ENCODE peak calls at places on chromosomes 3 and 15, in nine cellular contexts. J is cardiac muscle cell, W is GM10248, E is psoas muscle, O is body of pancreas, S is nephron progenitor cell, I is PC-9, U is fibroblast of the aortic adventitia, N is H1. B is an unnamed sample.

GRCh38 chr3:185699927-185700326 is 113.8 kb downstream of the SENP2 start:
- DNase-seq in J (no peak), W (no peak), E (no peak), O (no peak), S (no peak), I (no peak), U (no peak), N (no peak), B (no peak)

GRCh38 chr3:131568460-131568859 is 65.7 kb upstream of the MRPL3 start:
- DNase-seq in J (peak; percentile 17), W (no peak), E (no peak), O (no peak), S (no peak), I (no peak), U (no peak), N (no peak), B (no peak)

GRCh38 chr3:141972394-141972793 is 96.0 kb downstream of the ATP1B3 start:
- DNase-seq in J (no peak), W (no peak), E (no peak), O (no peak), S (no peak), I (no peak), U (no peak), N (no peak), B (no peak)

GRCh38 chr3:53842436-53843194 is 3.6 kb downstream of the CHDH start:
- DNase-seq in J (peak; percentile 27), W (no peak), E (no peak), O (peak; percentile 96), S (no peak), I (no peak), U (no peak), N (no peak), B (peak; percentile 36)

GRCh38 chr3:87206070-87206469 is 21.0 kb upstream of the CHMP2B start:
- DNase-seq in J (no peak), W (no peak), E (no peak), O (no peak), S (no peak), I (peak; percentile 30), U (peak; percentile 85), N (no peak), B (no peak)

GRCh38 chr15:84869510-84869909 is 15.0 kb upstream of the SLC28A1 start:
- DNase-seq in J (no peak), W (no peak), E (no peak), O (no peak), S (no peak), I (no peak), U (no peak), N (no peak), B (no peak)

GRCh38 chr15:60804986-60805949 is 326.3 kb upstream of the ICE2 start:
- DNase-seq in J (no peak), W (no peak), E (peak; percentile 62), O (peak; percentile 43), S (no peak), I (peak; percentile 2), U (peak; percentile 49), N (peak; percentile 91), B (no peak)

GRCh38 chr3:65778966-65779365 is 259.8 kb downstream of the MAGI1 start:
- DNase-seq in J (no peak), W (no peak), E (no peak), O (no peak), S (peak; percentile 20), I (no peak), U (no peak), N (no peak), B (no peak)

GRCh38 chr3:193842029-193842782 is 249.2 kb downstream of the OPA1 start:
- DNase-seq in J (no peak), W (peak; percentile 50), E (no peak), O (peak; percentile 45), S (no peak), I (peak; percentile 22), U (no peak), N (no peak), B (peak; percentile 36)

GRCh38 chr3:103218146-103218545 is 783.3 kb downstream of the ZPLD1 start:
- DNase-seq in J (no peak), W (peak; percentile 56), E (no peak), O (no peak), S (no peak), I (no peak), U (no peak), N (no peak), B (peak; percentile 65)

GRCh38 chr3:169662215-169663070 is 1.1 kb downstream of the MECOM start:
- DNase-seq in J (peak; percentile 94), W (peak; percentile 61), E (peak; percentile 63), O (peak; percentile 88), S (peak; percentile 91), I (peak; percentile 93), U (peak; percentile 77), N (no peak), B (peak; percentile 75)

GRCh38 chr15:85770722-85771041 is 24.0 kb downstream of the KLHL25 start:
- DNase-seq in J (no peak), W (no peak), E (no peak), O (no peak), S (no peak), I (no peak), U (no peak), N (no peak), B (no peak)

GRCh38 chr3:186882881-186883685 is 40.6 kb downstream of the ADIPOQ start:
- DNase-seq in J (no peak), W (no peak), E (no peak), O (no peak), S (no peak), I (no peak), U (peak; percentile 67), N (no peak), B (no peak)

GRCh38 chr3:172347895-172348680 is 100.2 kb downstream of the GHSR start:
- DNase-seq in J (no peak), W (no peak), E (no peak), O (no peak), S (no peak), I (no peak), U (no peak), N (no peak), B (no peak)

GRCh38 chr3:49912787-49913375 is 9.2 kb upstream of the MST1R start:
- DNase-seq in J (peak; percentile 25), W (no peak), E (no peak), O (no peak), S (no peak), I (no peak), U (no peak), N (no peak), B (no peak)

GRCh38 chr3:128479558-128480086 is 12.9 kb upstream of the DNAJB8 start:
- DNase-seq in J (no peak), W (no peak), E (no peak), O (no peak), S (no peak), I (no peak), U (no peak), N (no peak), B (no peak)

GRCh38 chr3:192896208-192896607 is 21.4 kb downstream of the MB21D2 start:
- DNase-seq in J (no peak), W (no peak), E (no peak), O (no peak), S (no peak), I (no peak), U (no peak), N (no peak), B (no peak)

GRCh38 chr15:80875568-80875967 is 96.4 kb downstream of the CEMIP start:
- DNase-seq in J (no peak), W (no peak), E (peak; percentile 32), O (peak; percentile 25), S (no peak), I (no peak), U (peak; percentile 65), N (no peak), B (no peak)

DNA sequence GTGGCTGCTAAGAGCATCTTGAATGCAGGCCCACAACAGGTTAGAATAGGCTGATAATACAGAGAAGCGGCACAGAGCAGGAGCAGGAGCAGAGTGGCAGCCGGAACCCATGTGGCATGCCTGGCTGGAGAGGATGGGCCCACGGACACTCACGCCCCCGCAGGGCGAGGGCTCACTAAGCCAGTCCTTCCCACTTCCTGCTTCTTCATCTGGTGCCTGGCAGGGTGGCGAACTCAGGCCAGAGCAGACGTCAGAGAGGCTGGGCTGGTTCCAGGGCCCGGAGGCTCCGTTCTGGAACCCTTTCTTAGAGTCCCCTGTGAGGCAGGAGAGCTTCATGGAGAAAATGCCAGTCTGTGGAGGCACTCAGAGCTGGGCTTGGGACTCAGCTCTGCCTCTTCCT is 195.1 kb downstream of the NTRK3 start:
- DNase-seq in J (no peak), W (no peak), E (no peak), O (no peak), S (no peak), I (no peak), U (no peak), N (no peak), B (no peak)
- TF ChIP-seq CTCF in J (no peak), W (no peak), E (no peak), O (no peak), S (no peak), I (no peak), U (no peak), N (no peak), B (no peak)

GRCh38 chr3:42830437-42831320 is 21.4 kb downstream of the ACKR2 start:
- DNase-seq in J (peak; percentile 75), W (no peak), E (no peak), O (no peak), S (no peak), I (no peak), U (peak; percentile 43), N (no peak), B (no peak)
- TF ChIP-seq CTCF in J (peak; percentile 48), W (no peak), E (no peak), O (peak; percentile 71), S (peak; percentile 46), I (peak; percentile 58), U (peak; percentile 58), N (peak; percentile 70), B (peak; percentile 37)

DNA sequence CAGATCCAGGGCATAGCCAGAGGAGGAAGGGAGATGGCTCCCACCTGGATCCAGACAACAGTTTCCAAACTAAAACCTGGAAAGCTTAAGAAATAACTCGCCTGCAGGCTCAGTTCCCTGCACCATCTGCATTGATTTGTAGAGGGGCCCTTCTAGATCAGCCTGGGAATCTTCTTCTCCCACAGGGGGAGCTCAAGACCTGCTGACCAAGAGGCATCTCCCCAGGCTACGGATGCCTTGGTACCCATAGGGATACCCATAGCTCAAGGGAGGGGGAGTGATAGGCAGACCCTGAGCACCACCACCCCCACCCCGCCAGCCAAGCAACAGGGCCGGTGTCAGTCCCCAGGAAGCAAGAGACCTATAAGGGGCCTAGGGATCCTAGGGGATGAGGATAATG is 28.0 kb upstream of the DCLK3 start:
- DNase-seq in J (peak; percentile 66), W (peak; percentile 31), E (no peak), O (no peak), S (peak; percentile 40), I (peak; percentile 13), U (peak; percentile 39), N (peak; percentile 29), B (peak; percentile 22)
- TF ChIP-seq CTCF in J (peak; percentile 52), W (peak; percentile 51), E (no peak), O (no peak), S (peak; percentile 50), I (peak; percentile 52), U (peak; percentile 57), N (peak; percentile 82), B (peak; percentile 42)

GRCh38 chr3:168095611-168096209 is at the start of gene GOLIM4:
- DNase-seq in J (peak; percentile 98), W (peak; percentile 96), E (peak; percentile 96), O (peak; percentile 97), S (peak; percentile 92), I (peak; percentile 99), U (peak; percentile 96), N (peak; percentile 80), B (peak; percentile 94)
- TF ChIP-seq CTCF in J (peak; percentile 7), W (peak; percentile 30), E (peak; percentile 6), O (no peak), S (no peak), I (peak; percentile 18), U (peak; percentile 0), N (no peak), B (peak; percentile 37)

GRCh38 chr15:31145271-31145911 is 43.9 kb upstream of the TRPM1 start:
- DNase-seq in J (no peak), W (no peak), E (no peak), O (no peak), S (no peak), I (no peak), U (peak; percentile 63), N (no peak), B (no peak)
- TF ChIP-seq CTCF in J (peak; percentile 29), W (no peak), E (no peak), O (peak; percentile 17), S (no peak), I (no peak), U (peak; percentile 26), N (no peak), B (no peak)